ENCODE peak calls at places on chromosomes 12 and 14, in four cellular contexts. O, Q, F and K are unnamed samples.

GRCh38 chr14:102088012-102088792 is 1.4 kb upstream of the HSP90AA1 start:
- DNase-seq in O (no peak), Q (peak; percentile 45), F (peak; percentile 51), K (peak; percentile 63)

GRCh38 chr12:40336573-40337199 is 111.9 kb downstream of the LRRK2 start:
- DNase-seq in O (no peak), Q (no peak), F (no peak), K (no peak)

GRCh38 chr12:132359551-132359950 is 30.2 kb upstream of the GALNT9 start:
- DNase-seq in O (no peak), Q (no peak), F (no peak), K (no peak)

GRCh38 chr12:123655420-123655819 is 15.5 kb upstream of the TCTN2 start:
- DNase-seq in O (no peak), Q (no peak), F (no peak), K (no peak)

GRCh38 chr12:10190558-10191388 is 11.9 kb downstream of the TMEM52B start:
- DNase-seq in O (peak; percentile 19), Q (peak; percentile 17), F (peak; percentile 54), K (peak; percentile 33)

GRCh38 chr12:119592232-119592631 is 1.3 kb upstream of the TMEM233 start:
- DNase-seq in O (no peak), Q (no peak), F (no peak), K (no peak)

GRCh38 chr12:62679569-62679968 is 212.9 kb downstream of the MON2 start:
- DNase-seq in O (no peak), Q (no peak), F (no peak), K (no peak)

GRCh38 chr14:73059326-73059725 is 992 bp downstream of the RBM25 start:
- DNase-seq in O (no peak), Q (no peak), F (no peak), K (no peak)

GRCh38 chr12:47100146-47100545 is 20.4 kb upstream of the AMIGO2 start:
- DNase-seq in O (no peak), Q (no peak), F (no peak), K (no peak)

GRCh38 chr12:45637706-45638105 is 91.8 kb upstream of the ARID2 start:
- DNase-seq in O (no peak), Q (no peak), F (no peak), K (no peak)

GRCh38 chr12:509494-509893 is 49.8 kb downstream of the B4GALNT3 start:
- DNase-seq in O (no peak), Q (no peak), F (peak; percentile 57), K (no peak)